ENCODE peak calls at places on chromosomes 13 and 19, in ten cellular contexts. B is neuronal stem cell, I is adipocyte, R is IMR-90, X is kidney, U is neural progenitor cell, Y is mesendoderm, L is DND-41, O is astrocyte, T is K562. M is an unnamed sample.
A peak's percentile ranks its signal among the peaks of the same experiment; 100 is the strongest.

GRCh38 chr13:24727731-24728601 is 36.0 kb upstream of the RNF17 start:
- DNase-seq in B (peak; percentile 54), I (peak; percentile 94), R (peak; percentile 84), X (no peak), U (peak; percentile 85), Y (peak; percentile 88), L (peak; percentile 76), O (peak; percentile 62), T (peak; percentile 68), M (peak; percentile 86)

GRCh38 chr13:66659291-66660012 is 570.7 kb downstream of the PCDH9 start:
- DNase-seq in B (no peak), I (peak; percentile 34), R (no peak), X (no peak), U (no peak), Y (no peak), L (no peak), O (peak; percentile 35), T (no peak), M (no peak)

GRCh38 chr13:112898786-112899617 is 70.0 kb upstream of the MCF2L start:
- DNase-seq in B (no peak), I (no peak), R (no peak), X (no peak), U (no peak), Y (no peak), L (no peak), O (no peak), T (no peak), M (no peak)

GRCh38 chr19:15442142-15442920 is 7.4 kb downstream of the WIZ start:
- DNase-seq in B (no peak), I (no peak), R (no peak), X (peak; percentile 48), U (no peak), Y (no peak), L (no peak), O (no peak), T (no peak), M (no peak)

GRCh38 chr13:44368062-44368591 is 5.5 kb upstream of the SERP2 start:
- DNase-seq in B (no peak), I (peak; percentile 61), R (peak; percentile 71), X (no peak), U (no peak), Y (no peak), L (no peak), O (peak; percentile 63), T (peak; percentile 38), M (no peak)

GRCh38 chr13:110914293-110915056 is 394 bp downstream of the ANKRD10 start:
- DNase-seq in B (peak; percentile 74), I (peak; percentile 88), R (peak; percentile 74), X (peak; percentile 94), U (peak; percentile 90), Y (peak; percentile 77), L (peak; percentile 88), O (peak; percentile 63), T (peak; percentile 59), M (peak; percentile 87)

GRCh38 chr19:2491130-2491801 is 15.3 kb downstream of the GADD45B start:
- DNase-seq in B (no peak), I (peak; percentile 87), R (peak; percentile 84), X (peak; percentile 96), U (no peak), Y (no peak), L (no peak), O (peak; percentile 89), T (no peak), M (no peak)

GRCh38 chr13:103883698-103884097 is 817.5 kb upstream of the SLC10A2 start:
- DNase-seq in B (no peak), I (peak; percentile 7), R (peak; percentile 25), X (no peak), U (no peak), Y (peak; percentile 1), L (no peak), O (peak; percentile 7), T (no peak), M (no peak)

GRCh38 chr19:11887247-11887617 is 350 bp upstream of the ZNF69 start:
- DNase-seq in B (no peak), I (no peak), R (no peak), X (no peak), U (no peak), Y (peak; percentile 56), L (no peak), O (no peak), T (no peak), M (no peak)

GRCh38 chr19:1453525-1454371 is 3.8 kb downstream of the APC2 start:
- DNase-seq in B (no peak), I (no peak), R (no peak), X (no peak), U (peak; percentile 53), Y (no peak), L (no peak), O (no peak), T (no peak), M (peak; percentile 69)

GRCh38 chr13:24670174-24670573 is 10.0 kb upstream of the ATP12A start:
- DNase-seq in B (no peak), I (no peak), R (no peak), X (no peak), U (no peak), Y (no peak), L (no peak), O (no peak), T (no peak), M (no peak)

GRCh38 chr13:28337196-28338045 is 157.5 kb downstream of the FLT1 start:
- DNase-seq in B (no peak), I (peak; percentile 54), R (peak; percentile 89), X (no peak), U (no peak), Y (no peak), L (no peak), O (peak; percentile 80), T (no peak), M (no peak)

GRCh38 chr19:42032428-42032827 is 37.6 kb downstream of the GRIK5 start:
- DNase-seq in B (no peak), I (no peak), R (no peak), X (no peak), U (no peak), Y (peak; percentile 18), L (no peak), O (no peak), T (no peak), M (peak; percentile 71)

GRCh38 chr13:63699948-63700347 is 2284.3 kb upstream of the PCDH20 start:
- DNase-seq in B (no peak), I (no peak), R (no peak), X (peak; percentile 29), U (no peak), Y (no peak), L (no peak), O (no peak), T (no peak), M (no peak)

GRCh38 chr13:36883829-36884228 is 36.2 kb downstream of the SMAD9 start:
- DNase-seq in B (no peak), I (no peak), R (no peak), X (no peak), U (no peak), Y (no peak), L (no peak), O (no peak), T (no peak), M (no peak)

GRCh38 chr19:2235396-2236284 is 489 bp downstream of the PLEKHJ1 start:
- DNase-seq in B (no peak), I (peak; percentile 52), R (no peak), X (peak; percentile 89), U (peak; percentile 37), Y (peak; percentile 40), L (peak; percentile 46), O (no peak), T (no peak), M (no peak)

GRCh38 chr13:37716395-37716794 is 117.8 kb upstream of the POSTN start:
- DNase-seq in B (no peak), I (no peak), R (peak; percentile 72), X (no peak), U (no peak), Y (no peak), L (no peak), O (peak; percentile 59), T (no peak), M (no peak)

GRCh38 chr13:22278336-22278929 is 607.6 kb downstream of the FGF9 start:
- DNase-seq in B (peak; percentile 8), I (no peak), R (peak; percentile 63), X (no peak), U (peak; percentile 73), Y (peak; percentile 65), L (peak; percentile 18), O (no peak), T (peak; percentile 5), M (peak; percentile 86)

GRCh38 chr19:4014541-4015491 is 7.3 kb downstream of the PIAS4 start:
- DNase-seq in B (no peak), I (no peak), R (no peak), X (peak; percentile 82), U (peak; percentile 10), Y (peak; percentile 45), L (peak; percentile 19), O (no peak), T (peak; percentile 36), M (peak; percentile 89)

GRCh38 chr19:6499052-6499790 is 2.9 kb downstream of the TUBB4A start:
- DNase-seq in B (no peak), I (no peak), R (no peak), X (no peak), U (no peak), Y (no peak), L (no peak), O (no peak), T (no peak), M (no peak)

GRCh38 chr19:50796128-50796633 is 6.0 kb downstream of the ACP4 start:
- DNase-seq in B (no peak), I (no peak), R (no peak), X (no peak), U (no peak), Y (no peak), L (peak; percentile 43), O (no peak), T (peak; percentile 54), M (peak; percentile 70)

GRCh38 chr13:70107498-70108271 is at the start of gene ATXN8OS:
- DNase-seq in B (peak; percentile 23), I (no peak), R (no peak), X (peak; percentile 67), U (peak; percentile 61), Y (peak; percentile 38), L (no peak), O (no peak), T (no peak), M (peak; percentile 77)
- H3K4me3 ChIP-seq in B (peak within 1 kb of the TSS; percentile 79), I (no peak within 1 kb of the TSS), R (no peak within 1 kb of the TSS), X (no peak within 1 kb of the TSS), U (peak within 1 kb of the TSS; percentile 65), Y (no peak within 1 kb of the TSS), L (no peak within 1 kb of the TSS), O (peak within 1 kb of the TSS; percentile 17), T (no peak within 1 kb of the TSS), M (peak within 1 kb of the TSS; percentile 78)

GRCh38 chr19:56899943-56900342 is 59.4 kb upstream of the PEG3 start:
- DNase-seq in B (no peak), I (no peak), R (no peak), X (no peak), U (no peak), Y (no peak), L (no peak), O (no peak), T (no peak), M (no peak)
- H3K9ac ChIP-seq in B (no peak overlapping the region), I (no peak overlapping the region), R (no peak overlapping the region), X (no peak overlapping the region), U (no peak overlapping the region), Y (no peak overlapping the region), L (no peak overlapping the region), O (no peak overlapping the region), T (no peak overlapping the region), M (no peak overlapping the region)

GRCh38 chr19:38509027-38509426 is 75.5 kb downstream of the RYR1 start:
- DNase-seq in B (no peak), I (no peak), R (no peak), X (no peak), U (no peak), Y (no peak), L (no peak), O (no peak), T (no peak), M (no peak)
- H3K4me3 ChIP-seq in B (no peak overlapping the region), I (no peak overlapping the region), R (no peak overlapping the region), X (no peak overlapping the region), U (no peak overlapping the region), Y (no peak overlapping the region), L (no peak overlapping the region), O (no peak overlapping the region), T (no peak overlapping the region), M (no peak overlapping the region)

GRCh38 chr13:95176611-95177259 is 124.5 kb downstream of the ABCC4 start:
- DNase-seq in B (no peak), I (peak; percentile 84), R (peak; percentile 36), X (no peak), U (no peak), Y (no peak), L (no peak), O (peak; percentile 93), T (no peak), M (peak; percentile 15)
- H3K9ac ChIP-seq in B (no peak overlapping the region), I (no peak overlapping the region), R (no peak overlapping the region), X (no peak overlapping the region), U (no peak overlapping the region), Y (no peak overlapping the region), L (no peak overlapping the region), O (no peak overlapping the region), T (no peak overlapping the region), M (no peak overlapping the region)